ENCODE peak calls at places on chromosomes 6 and 20, in four cellular contexts. K is H9, Q is H1, Y is mesenchymal stem cell. G is an unnamed sample.

GRCh38 chr20:34033903-34034302 is 40.2 kb downstream of the RALY start:
- DNase-seq in Q (no peak), Y (no peak), K (no peak), G (no peak)

GRCh38 chr20:43999848-44000247 is 85.2 kb downstream of the TOX2 start:
- DNase-seq in Y (no peak), Q (no peak), K (no peak), G (no peak)

GRCh38 chr20:63968928-63969760 is 586 bp downstream of the ZNF512B start:
- DNase-seq in Y (no peak), K (peak; percentile 32), Q (peak; percentile 76), G (no peak)

GRCh38 chr20:9072741-9073310 is 3.9 kb downstream of the PLCB4 start:
- DNase-seq in K (no peak), Q (no peak), Y (peak; percentile 43), G (no peak)

GRCh38 chr6:105045546-105045945 is 88.6 kb downstream of the LIN28B start:
- DNase-seq in Y (no peak), Q (no peak), K (no peak), G (no peak)

GRCh38 chr20:9515761-9516657 is 1.6 kb downstream of the LAMP5 start:
- DNase-seq in K (peak; percentile 60), Q (peak; percentile 74), Y (no peak), G (no peak)

GRCh38 chr6:13217206-13217905 is 111.0 kb downstream of the TBC1D7 start:
- DNase-seq in K (no peak), Q (no peak), Y (peak; percentile 57), G (no peak)

GRCh38 chr6:70651326-70651905 is 16.3 kb upstream of the SMAP1 start:
- DNase-seq in Y (no peak), Q (no peak), K (no peak), G (no peak)

GRCh38 chr6:90545450-90545849 is 41.4 kb downstream of the MAP3K7 start:
- DNase-seq in Y (no peak), Q (no peak), K (no peak), G (no peak)

GRCh38 chr6:13357551-13358075 is 29.3 kb upstream of the TBC1D7 start:
- DNase-seq in Y (no peak), K (peak; percentile 52), Q (no peak), G (no peak)

GRCh38 chr6:159062564-159062945 is 17.8 kb upstream of the TAGAP start:
- DNase-seq in K (no peak), Y (no peak), Q (no peak), G (no peak)

GRCh38 chr6:170185175-170185970 is 105.5 kb downstream of the DLL1 start:
- DNase-seq in Q (peak; percentile 35), K (no peak), Y (no peak), G (no peak)

GRCh38 chr20:24962510-24962909 is 13.4 kb downstream of the CST7 start:
- DNase-seq in Y (no peak), K (peak; percentile 15), Q (no peak), G (no peak)

GRCh38 chr6:108748959-108749358 is 99.3 kb upstream of the ARMC2 start:
- DNase-seq in Y (no peak), Q (no peak), K (no peak), G (no peak)

GRCh38 chr20:34328928-34329677 is 25.9 kb upstream of the AHCY start:
- DNase-seq in K (no peak), Q (no peak), Y (no peak), G (no peak)

GRCh38 chr6:170056329-170056728 is 234.5 kb downstream of the DLL1 start:
- DNase-seq in K (no peak), Y (no peak), Q (peak; percentile 19), G (no peak)

GRCh38 chr6:66538548-66539135 is 831.6 kb upstream of the EYS start:
- DNase-seq in Q (no peak), K (no peak), Y (no peak), G (no peak)

GRCh38 chr6:153568601-153569000 is 437.5 kb upstream of the RGS17 start:
- DNase-seq in K (no peak), Y (peak; percentile 33), Q (no peak), G (no peak)

GRCh38 chr6:45814772-45815171 is 200.9 kb downstream of the CLIC5 start:
- DNase-seq in Y (no peak), K (no peak), Q (no peak), G (no peak)

GRCh38 chr6:15501806-15502450 is 160.9 kb downstream of the DTNBP1 start:
- DNase-seq in Y (peak; percentile 43), K (no peak), Q (no peak), G (no peak)

GRCh38 chr20:31860431-31861345 is 9.6 kb downstream of the DUSP15 start:
- DNase-seq in K (peak; percentile 75), Q (peak; percentile 71), Y (no peak), G (peak; percentile 59)

GRCh38 chr6:125839471-125839870 is 48.7 kb downstream of the NCOA7 start:
- DNase-seq in Y (peak; percentile 14), Q (no peak), K (no peak), G (no peak)

GRCh38 chr20:50885068-50885467 is 46.2 kb downstream of the ADNP start:
- DNase-seq in Q (no peak), K (no peak), Y (no peak), G (no peak)

GRCh38 chr6:145028144-145028818 is 707.0 kb downstream of the EPM2A start:
- DNase-seq in K (no peak), Y (peak; percentile 50), Q (no peak), G (no peak)

GRCh38 chr6:35948725-35949124 is 27.8 kb upstream of the SRPK1 start:
- DNase-seq in Q (no peak), Y (peak; percentile 43), K (peak; percentile 68), G (no peak)

GRCh38 chr6:21468487-21468886 is 125.1 kb upstream of the SOX4 start:
- DNase-seq in K (no peak), Q (no peak), Y (no peak), G (no peak)

GRCh38 chr6:159342146-159342545 is 172.9 kb downstream of the FNDC1 start:
- DNase-seq in Q (no peak), K (no peak), Y (no peak), G (no peak)

GRCh38 chr20:32455171-32455900 is 97.2 kb downstream of the ASXL1 start:
- DNase-seq in K (no peak), Y (no peak), Q (no peak), G (no peak)

GRCh38 chr6:100460650-100461204 is 4.0 kb downstream of the SIM1 start:
- DNase-seq in Q (peak; percentile 79), Y (no peak), K (peak; percentile 44), G (peak; percentile 60)

GRCh38 chr6:140774080-140774505 is 1358.6 kb upstream of the GJE1 start:
- DNase-seq in Y (peak; percentile 80), K (no peak), Q (no peak), G (no peak)

GRCh38 chr20:21028921-21029320 is 77.2 kb downstream of the LINC00237 start:
- DNase-seq in K (no peak), Q (no peak), Y (no peak), G (no peak)

GRCh38 chr6:73263570-73263909 is 544 bp upstream of the KHDC1 start:
- DNase-seq in Q (no peak), K (no peak), Y (no peak), G (no peak)

GRCh38 chr6:148218542-148219258 is 123.9 kb upstream of the SASH1 start:
- DNase-seq in Q (no peak), K (no peak), Y (no peak), G (no peak)

GRCh38 chr20:16821211-16822089 is 73.3 kb downstream of the OTOR start:
- DNase-seq in K (peak; percentile 57), Y (peak; percentile 32), Q (peak; percentile 52), G (peak; percentile 35)

GRCh38 chr6:30769853-30770160 is 25.5 kb upstream of the IER3 start:
- DNase-seq in K (no peak), Q (no peak), Y (no peak), G (no peak)
- H2BK15ac ChIP-seq in K (no peak overlapping the region), Q (no peak overlapping the region), Y (no peak overlapping the region), G (no peak overlapping the region)

GRCh38 chr20:408843-409696 is 971 bp downstream of the RBCK1 start:
- DNase-seq in Y (no peak), Q (no peak), K (no peak), G (no peak)

GRCh38 chr20:407953-408842 is at the start of gene RBCK1:
- DNase-seq in Y (peak; percentile 90), K (peak; percentile 80), Q (peak; percentile 87), G (peak; percentile 75)

GRCh38 chr20:407097-407952 is 774 bp upstream of the RBCK1 start:
- DNase-seq in K (peak; percentile 92), Y (peak; percentile 83), Q (peak; percentile 88), G (peak; percentile 70)

GRCh38 chr20:412081-412480 is 4.0 kb downstream of the RBCK1 start:
- DNase-seq in K (no peak), Q (no peak), Y (no peak), G (no peak)

GRCh38 chr20:409697-410559 is 1.8 kb downstream of the RBCK1 start:
- DNase-seq in K (no peak), Q (no peak), Y (no peak), G (no peak)
- H2BK12ac ChIP-seq in K (no peak overlapping the region), Q (no peak overlapping the region), Y (no peak overlapping the region), G (no peak overlapping the region)

DNA sequence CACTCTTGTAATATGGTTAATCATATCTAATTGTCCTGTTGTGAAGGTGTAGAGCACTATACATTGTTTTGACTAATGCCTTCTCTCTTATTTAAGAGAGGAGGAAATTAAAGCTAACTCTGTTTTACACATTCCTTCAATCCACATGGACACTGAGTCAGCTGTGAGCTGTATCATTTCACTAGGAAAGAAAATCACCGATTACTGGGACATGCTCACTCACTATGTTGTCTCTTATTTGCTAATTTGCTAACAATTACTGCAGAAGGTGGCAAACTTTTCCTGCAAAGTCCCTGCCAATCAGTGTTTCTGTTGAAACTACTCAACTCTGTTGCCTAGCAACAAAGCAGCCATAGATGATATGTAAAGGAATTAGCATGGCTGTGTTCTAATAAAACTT is 98.2 kb downstream of the BCAS1 start:
- DNase-seq in K (no peak), Q (no peak), Y (no peak), G (no peak)
- H4K91ac ChIP-seq in K (no peak overlapping the region), Q (no peak overlapping the region), Y (no peak overlapping the region), G (no peak overlapping the region)

GRCh38 chr6:44563397-44563796 is 175.9 kb downstream of the CDC5L start:
- DNase-seq in Q (no peak), K (no peak), Y (no peak), G (no peak)
- H2BK15ac ChIP-seq in Q (peak overlapping the region; percentile 7), K (no peak overlapping the region), Y (no peak overlapping the region), G (no peak overlapping the region)